ENCODE peak calls at places on chromosomes 13 and 19, in four cellular contexts. W is activated CD8-positive, alpha-beta memory T cell treated with anti-CD3 and anti-CD28 coated beads for 1 hour; L is epithelial cell of esophagus; I is ELF-1. K is an unnamed sample.

GRCh38 chr19:16496613-16496983 is 404 bp downstream of the C19orf44 start:
- DNase-seq in I (no peak), W (no peak), L (peak; percentile 56), K (no peak)

GRCh38 chr13:30880756-30881155 is 25.3 kb upstream of the MEDAG start:
- DNase-seq in I (no peak), L (peak; percentile 68), W (no peak), K (no peak)

GRCh38 chr13:32969516-32969941 is 46.7 kb upstream of the KL start:
- DNase-seq in I (no peak), L (no peak), W (no peak), K (no peak)

GRCh38 chr19:2355168-2356035 is 4.7 kb upstream of the TMPRSS9 start:
- DNase-seq in I (no peak), L (no peak), W (no peak), K (no peak)

GRCh38 chr13:104773775-104774174 is 1707.6 kb upstream of the SLC10A2 start:
- DNase-seq in L (peak; percentile 82), I (peak; percentile 25), W (no peak), K (peak; percentile 81)

GRCh38 chr19:482186-483041 is 13.9 kb upstream of the MADCAM1 start:
- DNase-seq in I (no peak), L (no peak), W (no peak), K (peak; percentile 48)

GRCh38 chr13:95643814-95644598 is 500 bp downstream of the DZIP1 start:
- DNase-seq in L (peak; percentile 35), I (no peak), W (no peak), K (peak; percentile 77)

GRCh38 chr13:99227909-99228688 is 27.4 kb downstream of the UBAC2 start:
- DNase-seq in W (no peak), I (no peak), L (peak; percentile 51), K (no peak)

GRCh38 chr13:97855570-97855970 is 97.9 kb upstream of the IPO5 start:
- DNase-seq in W (no peak), I (peak; percentile 63), L (peak; percentile 77), K (peak; percentile 88)

GRCh38 chr19:5484398-5485285 is 29.4 kb downstream of the ZNRF4 start:
- DNase-seq in W (no peak), I (peak; percentile 59), L (no peak), K (peak; percentile 71)

GRCh38 chr19:24140099-24140498 is 53.1 kb downstream of the ZNF254 start:
- DNase-seq in I (no peak), W (no peak), L (peak; percentile 87), K (no peak)

GRCh38 chr19:18294467-18294864 is 13.0 kb upstream of the JUND start:
- DNase-seq in I (peak; percentile 66), W (peak; percentile 88), L (peak; percentile 81), K (peak; percentile 50)

GRCh38 chr19:46218160-46218559 is 11.4 kb upstream of the IGFL1 start:
- DNase-seq in I (peak; percentile 49), L (peak; percentile 72), W (no peak), K (peak; percentile 89)

GRCh38 chr19:47158879-47159509 is 28.4 kb downstream of the SAE1 start:
- DNase-seq in W (no peak), L (peak; percentile 85), I (no peak), K (no peak)

GRCh38 chr13:25908390-25908789 is 143.4 kb downstream of the SHISA2 start:
- DNase-seq in L (no peak), W (no peak), I (peak; percentile 76), K (peak; percentile 69)

GRCh38 chr19:1648156-1648925 is 4.1 kb downstream of the TCF3 start:
- DNase-seq in L (no peak), I (no peak), W (no peak), K (no peak)

GRCh38 chr13:33560722-33561121 is 257.2 kb upstream of the RFC3 start:
- DNase-seq in I (no peak), W (no peak), L (no peak), K (no peak)

GRCh38 chr13:21747456-21747855 is 76.6 kb downstream of the FGF9 start:
- DNase-seq in I (peak; percentile 8), L (no peak), W (no peak), K (no peak)

GRCh38 chr19:28242317-28242927 is 970.5 kb downstream of the UQCRFS1 start:
- DNase-seq in I (peak; percentile 67), L (peak; percentile 3), W (no peak), K (peak; percentile 67)

GRCh38 chr19:8988204-8988603 is 22.0 kb downstream of the MUC16 start:
- DNase-seq in I (no peak), L (no peak), W (no peak), K (peak; percentile 15)

GRCh38 chr13:74423434-74423833 is 289.2 kb upstream of the KLF12 start:
- DNase-seq in I (no peak), W (no peak), L (no peak), K (no peak)

GRCh38 chr19:46932346-46932745 is 71.5 kb downstream of the ARHGAP35 start:
- DNase-seq in W (no peak), L (peak; percentile 68), I (no peak), K (no peak)

GRCh38 chr19:8504171-8504570 is 1.7 kb upstream of the PRAM1 start:
- DNase-seq in L (no peak), W (no peak), I (no peak), K (no peak)

GRCh38 chr19:46639356-46640061 is 3.5 kb upstream of the GNG8 start:
- DNase-seq in I (peak; percentile 84), L (no peak), W (no peak), K (peak; percentile 86)

GRCh38 chr19:33486407-33486806 is 35.2 kb downstream of the PEPD start:
- DNase-seq in L (no peak), W (no peak), I (no peak), K (no peak)

GRCh38 chr13:41652735-41653361 is 195.5 kb downstream of the RGCC start:
- DNase-seq in W (peak; percentile 11), L (peak; percentile 64), I (no peak), K (peak; percentile 33)

K was measured in neural progenitor cell.